ENCODE peak calls at places on chromosome 11, in ten cellular contexts. Y is CD8-positive, alpha-beta T cell; Z is naive thymus-derived CD4-positive, alpha-beta T cell; A is stomach; J is mesenchymal stem cell; X is transverse colon; G is neuronal stem cell; M is adipocyte; V is uterus; Q is upper lobe of right lung. N is an unnamed sample. For H3K36me3, the result is how much of the 10 kb centered on the place peaks cover.

GRCh38 chr11:2442554-2442953 is 1.8 kb downstream of the TRPM5 start:
- DNase-seq in Y (no peak), Z (peak), A (no peak), J (no peak), X (no peak), G (no peak), M (no peak), V (no peak), Q (no peak), N (peak)

GRCh38 chr11:2703487-2704141 is 3.8 kb upstream of the KCNQ1OT1 start:
- DNase-seq in Y (no peak), Z (no peak), A (no peak), J (no peak), X (no peak), G (no peak), M (peak), V (peak), Q (no peak), N (no peak)

GRCh38 chr11:8828055-8828454 is 82.9 kb upstream of the AKIP1 start:
- DNase-seq in Y (no peak), Z (no peak), A (no peak), J (no peak), X (no peak), G (no peak), M (no peak), V (no peak), Q (no peak), N (no peak)

GRCh38 chr11:122976734-122977454 is 4.7 kb downstream of the BSX start:
- DNase-seq in Y (no peak), Z (no peak), A (no peak), J (no peak), X (no peak), G (peak), M (no peak), V (no peak), Q (no peak), N (no peak)

GRCh38 chr11:108498046-108498815 is at the start of gene POGLUT3:
- DNase-seq in Y (no peak), Z (peak), A (peak), J (peak), X (peak), G (peak), M (peak), V (peak), Q (peak), N (peak)

GRCh38 chr11:10505278-10506012 is 35.5 kb downstream of the RNF141 start:
- DNase-seq in Y (no peak), Z (no peak), A (no peak), J (no peak), X (no peak), G (no peak), M (no peak), V (no peak), Q (no peak), N (no peak)

GRCh38 chr11:126700773-126701554 is 299.6 kb downstream of the KIRREL3 start:
- DNase-seq in Y (no peak), Z (no peak), A (no peak), J (no peak), X (no peak), G (no peak), M (peak), V (no peak), Q (no peak), N (no peak)

GRCh38 chr11:21552910-21553309 is 640.0 kb upstream of the ANO5 start:
- DNase-seq in Y (no peak), Z (no peak), A (no peak), J (no peak), X (no peak), G (no peak), M (no peak), V (no peak), Q (no peak), N (peak)

GRCh38 chr11:68994161-68994890 is 13.5 kb upstream of the MRGPRD start:
- DNase-seq in Y (no peak), Z (no peak), A (no peak), J (no peak), X (no peak), G (no peak), M (no peak), V (no peak), Q (peak), N (no peak)

GRCh38 chr11:68436985-68437926 is 23.3 kb upstream of the PPP6R3 start:
- DNase-seq in Y (no peak), Z (no peak), A (no peak), J (peak), X (no peak), G (no peak), M (peak), V (no peak), Q (no peak), N (no peak)

GRCh38 chr11:123798513-123799252 is 7.5 kb downstream of the OR6M1 start:
- DNase-seq in Y (no peak), Z (no peak), A (no peak), J (no peak), X (no peak), G (no peak), M (no peak), V (no peak), Q (no peak), N (no peak)

GRCh38 chr11:129195682-129196081 is 3.6 kb upstream of the ARHGAP32 start:
- DNase-seq in Y (no peak), Z (no peak), A (no peak), J (no peak), X (no peak), G (no peak), M (no peak), V (no peak), Q (no peak), N (no peak)

GRCh38 chr11:88338223-88338661 is 706 bp upstream of the CTSC start:
- DNase-seq in Y (no peak), Z (peak), A (peak), J (peak), X (peak), G (no peak), M (peak), V (peak), Q (peak), N (peak)

GRCh38 chr11:11230802-11231562 is 122.1 kb downstream of the CSNK2A3 start:
- DNase-seq in Y (no peak), Z (no peak), A (no peak), J (no peak), X (no peak), G (no peak), M (no peak), V (no peak), Q (no peak), N (no peak)

GRCh38 chr11:18669211-18669593 is 29.4 kb upstream of the TMEM86A start:
- DNase-seq in Y (no peak), Z (no peak), A (no peak), J (no peak), X (no peak), G (no peak), M (no peak), V (no peak), Q (no peak), N (peak)

GRCh38 chr11:15967966-15968365 is 388.4 kb downstream of the SOX6 start:
- DNase-seq in Y (no peak), Z (no peak), A (no peak), J (peak), X (no peak), G (no peak), M (peak), V (no peak), Q (no peak), N (peak)

GRCh38 chr11:121466063-121466794 is 13.5 kb upstream of the SORL1-AS1 start:
- DNase-seq in Y (no peak), Z (peak), A (peak), J (peak), X (peak), G (no peak), M (peak), V (peak), Q (peak), N (peak)

GRCh38 chr11:118918686-118919280 is 6.9 kb downstream of the BCL9L start:
- DNase-seq in Y (no peak), Z (no peak), A (no peak), J (no peak), X (peak), G (no peak), M (peak), V (no peak), Q (no peak), N (peak)

GRCh38 chr11:96293583-96293982 is 49.4 kb downstream of the MAML2 start:
- DNase-seq in Y (no peak), Z (no peak), A (no peak), J (no peak), X (no peak), G (no peak), M (peak), V (no peak), Q (no peak), N (no peak)

GRCh38 chr11:11580012-11580411 is 41.8 kb downstream of the GALNT18 start:
- DNase-seq in Y (no peak), Z (no peak), A (no peak), J (no peak), X (no peak), G (no peak), M (no peak), V (no peak), Q (no peak), N (no peak)

GRCh38 chr11:111777094-111778046 is 11.2 kb upstream of the PPP2R1B start:
- DNase-seq in Y (no peak), Z (peak), A (no peak), J (peak), X (no peak), G (peak), M (peak), V (no peak), Q (no peak), N (peak)

GRCh38 chr11:2287102-2287501 is 14.6 kb downstream of the C11orf21 start:
- DNase-seq in Y (no peak), Z (no peak), A (peak), J (no peak), X (no peak), G (no peak), M (no peak), V (peak), Q (no peak), N (no peak)

GRCh38 chr11:14320020-14320419 is 39.0 kb downstream of the RRAS2 start:
- DNase-seq in Y (peak), Z (peak), A (no peak), J (peak), X (peak), G (no peak), M (peak), V (no peak), Q (no peak), N (peak)

GRCh38 chr11:84721561-84721961 is 905.6 kb downstream of the DLG2 start:
- DNase-seq in Y (no peak), Z (peak), A (no peak), J (no peak), X (no peak), G (no peak), M (no peak), V (no peak), Q (no peak), N (no peak)

GRCh38 chr11:106281455-106282173 is 204.2 kb downstream of the AASDHPPT start:
- DNase-seq in Y (no peak), Z (no peak), A (no peak), J (peak), X (no peak), G (no peak), M (peak), V (no peak), Q (no peak), N (no peak)

GRCh38 chr11:123560001-123560400 is 94.4 kb downstream of the SCN3B start:
- DNase-seq in Y (no peak), Z (no peak), A (peak), J (peak), X (no peak), G (no peak), M (peak), V (peak), Q (peak), N (no peak)

GRCh38 chr11:57597461-57597892 is at the start of gene SERPING1:
- DNase-seq in Y (no peak), Z (no peak), A (peak), J (no peak), X (peak), G (no peak), M (peak), V (peak), Q (peak), N (no peak)

GRCh38 chr11:122197055-122197987 is 81.3 kb upstream of the BLID start:
- DNase-seq in Y (no peak), Z (no peak), A (no peak), J (peak), X (no peak), G (no peak), M (peak), V (peak), Q (no peak), N (no peak)

GRCh38 chr11:12287009-12287373 is 90.4 kb upstream of the PARVA start:
- DNase-seq in Y (no peak), Z (no peak), A (peak), J (peak), X (peak), G (no peak), M (peak), V (peak), Q (no peak), N (no peak)

GRCh38 chr11:33777906-33778305 is 3.6 kb upstream of the FBXO3 start:
- DNase-seq in Y (no peak), Z (no peak), A (no peak), J (no peak), X (no peak), G (no peak), M (no peak), V (no peak), Q (no peak), N (no peak)

GRCh38 chr11:69221086-69221485 is 65.4 kb downstream of the SMIM38 start:
- DNase-seq in Y (no peak), Z (no peak), A (peak), J (no peak), X (no peak), G (no peak), M (no peak), V (no peak), Q (no peak), N (no peak)

GRCh38 chr11:3824714-3825472 is 15.9 kb downstream of the RHOG start:
- DNase-seq in Y (peak), Z (peak), A (peak), J (peak), X (peak), G (no peak), M (no peak), V (no peak), Q (peak), N (peak)

GRCh38 chr11:33530824-33531223 is 169.8 kb downstream of the C11orf91 start:
- DNase-seq in Y (no peak), Z (no peak), A (no peak), J (peak), X (no peak), G (no peak), M (peak), V (no peak), Q (no peak), N (no peak)

GRCh38 chr11:18312663-18313420 is 9.1 kb downstream of the HPS5 start:
- DNase-seq in Y (no peak), Z (no peak), A (no peak), J (peak), X (no peak), G (no peak), M (peak), V (no peak), Q (no peak), N (peak)

GRCh38 chr11:2097356-2097997 is 41.7 kb downstream of the IGF2 start:
- DNase-seq in Y (no peak), Z (no peak), A (peak), J (peak), X (peak), G (peak), M (peak), V (peak), Q (peak), N (no peak)

GRCh38 chr11:117249571-117249970 is 17.1 kb downstream of the RNF214 start:
- DNase-seq in Y (no peak), Z (no peak), A (no peak), J (no peak), X (no peak), G (no peak), M (no peak), V (no peak), Q (no peak), N (no peak)

DNA sequence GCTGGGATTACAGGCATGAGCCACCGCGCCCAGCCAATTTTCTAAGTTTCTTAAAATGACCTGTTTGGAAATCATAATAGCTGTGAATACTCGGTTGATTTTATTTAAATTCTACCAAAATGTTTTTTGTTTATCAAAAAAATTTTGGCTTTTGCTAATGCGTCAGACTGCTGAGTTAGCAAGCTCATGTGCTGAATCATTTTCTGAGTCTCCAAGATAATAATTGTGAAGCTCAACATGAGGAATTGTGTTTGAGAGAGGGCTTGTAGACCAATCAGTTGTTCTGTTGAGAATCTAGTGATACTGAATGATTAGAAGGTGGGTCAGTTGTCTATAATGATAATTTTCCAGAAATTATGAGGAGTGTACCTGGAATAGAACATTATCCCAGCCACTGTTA is 15.9 kb downstream of the RNF214 start:
- DNase-seq in Y (no peak), Z (no peak), A (no peak), J (no peak), X (no peak), G (no peak), M (no peak), V (no peak), Q (no peak), N (no peak)
- H3K36me3 ChIP-seq in Y (under half), Z (under half), A (half or more), J (half or more), X (under half), G (under half), M (half or more), V (under half), Q (half or more), N (under half)

GRCh38 chr11:592501-592900 is 16.2 kb downstream of the PHRF1 start:
- DNase-seq in Y (no peak), Z (no peak), A (no peak), J (no peak), X (no peak), G (no peak), M (no peak), V (no peak), Q (no peak), N (no peak)
- H3K36me3 ChIP-seq in Y (half or more), Z (under half), A (half or more), J (half or more), X (half or more), G (half or more), M (half or more), V (under half), Q (half or more), N (under half)

DNA sequence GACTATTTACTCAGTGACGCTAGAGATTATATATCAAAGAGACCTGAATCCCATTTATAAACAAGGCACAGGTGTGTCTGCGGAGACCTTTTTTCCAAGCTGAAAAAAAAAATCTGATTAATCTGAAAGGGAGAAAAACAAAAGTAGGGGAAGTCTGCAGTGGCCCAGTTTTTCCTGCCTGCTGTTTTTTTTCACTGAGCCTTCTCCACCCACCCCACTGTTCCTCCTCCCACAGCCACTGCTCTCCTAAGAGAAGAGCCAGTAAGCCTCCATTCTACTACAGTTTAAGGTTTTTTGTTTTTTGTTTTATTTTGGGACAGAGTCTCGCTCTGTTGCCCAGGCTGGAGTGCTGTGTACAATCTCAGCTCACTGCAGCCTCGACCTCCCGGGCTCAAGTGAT is 18.4 kb downstream of the ARFGAP2 start:
- DNase-seq in Y (no peak), Z (no peak), A (no peak), J (no peak), X (no peak), G (no peak), M (no peak), V (no peak), Q (no peak), N (no peak)
- H3K36me3 ChIP-seq in Y (under half), Z (under half), A (under half), J (under half), X (under half), G (under half), M (under half), V (under half), Q (under half), N (under half)

DNA sequence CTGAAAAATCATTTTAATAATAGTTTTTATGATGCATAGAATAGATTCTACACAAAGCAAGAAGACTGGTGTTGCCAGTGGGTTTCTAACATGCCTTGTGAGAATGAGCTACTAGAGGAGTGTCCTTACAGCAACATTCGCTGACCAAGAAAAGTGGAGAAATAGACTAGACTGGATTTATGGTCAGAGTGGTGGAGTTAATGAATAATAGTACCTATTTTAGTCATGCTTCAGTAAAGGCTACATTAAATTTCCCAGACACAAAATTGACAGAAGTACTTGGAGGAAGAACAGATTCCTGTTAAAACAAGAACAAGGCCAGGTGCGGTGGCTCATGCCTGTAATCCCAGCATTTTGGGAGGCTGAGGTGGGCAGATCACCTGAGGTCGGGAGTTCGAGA is 539.2 kb downstream of the ETS1 start:
- DNase-seq in Y (no peak), Z (no peak), A (no peak), J (no peak), X (no peak), G (no peak), M (no peak), V (no peak), Q (no peak), N (no peak)
- H3K36me3 ChIP-seq in Y (under half), Z (under half), A (under half), J (under half), X (under half), G (under half), M (under half), V (under half), Q (under half), N (under half)

DNA sequence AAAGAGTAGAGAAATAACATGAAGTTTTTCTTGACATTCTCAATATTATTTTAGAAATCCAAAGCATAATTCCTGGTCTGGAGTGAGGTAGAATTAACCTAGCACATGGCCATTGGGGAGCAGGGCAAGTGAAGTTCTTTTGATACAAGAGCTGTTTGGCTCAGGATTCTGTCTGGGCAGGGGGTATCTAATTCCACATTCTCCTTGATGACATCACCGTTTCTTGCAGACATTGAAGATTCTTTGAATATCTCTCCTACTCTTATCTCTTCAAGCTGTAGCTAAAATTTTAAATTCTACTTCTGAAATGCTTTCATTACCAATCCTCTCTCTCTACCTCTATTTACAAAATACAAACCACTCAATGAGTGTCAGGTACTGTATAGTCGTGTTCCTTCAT is 138.2 kb upstream of the TENM4 start:
- DNase-seq in Y (no peak), Z (no peak), A (no peak), J (no peak), X (no peak), G (no peak), M (no peak), V (no peak), Q (no peak), N (no peak)
- H3K36me3 ChIP-seq in Y (under half), Z (under half), A (under half), J (under half), X (under half), G (under half), M (under half), V (under half), Q (under half), N (under half)

GRCh38 chr11:61362542-61362875 is 335 bp downstream of the TMEM138 start:
- DNase-seq in Y (peak), Z (peak), A (no peak), J (peak), X (no peak), G (no peak), M (peak), V (no peak), Q (no peak), N (no peak)

GRCh38 chr11:61367406-61367805 is 5.2 kb downstream of the TMEM138 start:
- DNase-seq in Y (no peak), Z (no peak), A (no peak), J (no peak), X (no peak), G (no peak), M (no peak), V (no peak), Q (no peak), N (no peak)

GRCh38 chr11:61361237-61361636 is 445 bp downstream of the CYB561A3 start:
- DNase-seq in Y (no peak), Z (no peak), A (no peak), J (no peak), X (no peak), G (no peak), M (no peak), V (no peak), Q (no peak), N (no peak)

GRCh38 chr11:61361686-61362541 is at the start of the genes CYB561A3 and TMEM138:
- DNase-seq in Y (peak), Z (peak), A (peak), J (peak), X (peak), G (peak), M (peak), V (peak), Q (peak), N (peak)

DNA sequence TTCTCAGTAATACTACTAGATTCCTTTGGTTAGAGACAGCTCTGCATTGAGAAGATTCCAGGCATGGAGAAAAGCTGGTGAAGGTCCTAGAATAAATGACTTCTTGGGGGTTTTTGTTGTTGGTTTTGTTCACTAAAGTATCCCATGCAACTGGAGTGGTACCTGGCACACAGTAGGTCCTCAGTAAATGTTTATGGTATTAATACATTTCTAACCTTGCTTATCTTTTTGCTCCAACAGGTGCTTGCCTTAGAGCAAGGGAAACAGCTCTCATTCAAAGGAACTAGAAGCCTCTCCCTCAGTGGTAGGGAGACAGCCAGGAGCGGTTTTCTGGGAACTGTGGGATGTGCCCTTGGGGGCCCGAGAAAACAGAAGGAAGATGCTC is 1.8 kb downstream of the TMEM138 start:
- DNase-seq in Y (no peak), Z (no peak), A (no peak), J (no peak), X (no peak), G (no peak), M (no peak), V (no peak), Q (no peak), N (no peak)
- H3K36me3 ChIP-seq in Y (under half), Z (under half), A (half or more), J (half or more), X (under half), G (under half), M (under half), V (under half), Q (half or more), N (under half)

N was measured in small intestine.